ENCODE peak calls at places on chromosomes 11 and 22, in six cellular contexts. K is adrenal gland, T is right lobe of liver, S is heart left ventricle, Z is HCT116, D is colonic mucosa. P is an unnamed sample.

GRCh38 chr11:123299721-123300120 is 104.7 kb upstream of the CLMP start:
- DNase-seq in Z (no peak), T (no peak), S (no peak), K (no peak), D (no peak), P (no peak)

GRCh38 chr22:32050678-32051515 is 7.8 kb downstream of the SLC5A1 start:
- DNase-seq in K (peak; percentile 85), D (no peak), Z (peak; percentile 95), S (no peak), T (no peak), P (peak; percentile 58)

GRCh38 chr11:12552677-12553076 is 121.5 kb upstream of the TEAD1 start:
- DNase-seq in D (no peak), T (no peak), S (peak; percentile 40), Z (no peak), K (no peak), P (no peak)

GRCh38 chr11:14358729-14359439 is at the start of gene RRAS2:
- DNase-seq in S (peak; percentile 78), D (peak; percentile 82), K (peak; percentile 74), Z (peak; percentile 33), T (peak; percentile 83), P (no peak)

GRCh38 chr22:42931421-42932196 is 74.5 kb upstream of the ARFGAP3 start:
- DNase-seq in D (no peak), K (no peak), S (no peak), T (no peak), Z (no peak), P (peak; percentile 76)

GRCh38 chr11:122042981-122043380 is 73.0 kb downstream of the BLID start:
- DNase-seq in T (no peak), K (no peak), S (no peak), Z (no peak), D (no peak), P (no peak)

GRCh38 chr11:104214517-104214916 is 50.6 kb upstream of the PDGFD start:
- DNase-seq in S (no peak), T (no peak), K (no peak), D (no peak), Z (no peak), P (no peak)

GRCh38 chr11:19276859-19277808 is 36.4 kb upstream of the E2F8 start:
- DNase-seq in K (no peak), D (peak; percentile 52), Z (no peak), S (no peak), T (peak; percentile 55), P (no peak)

GRCh38 chr11:85884581-85885021 is 29.4 kb downstream of the CCDC83 start:
- DNase-seq in D (no peak), S (no peak), K (no peak), Z (no peak), T (no peak), P (no peak)

GRCh38 chr11:561148-562003 is 606 bp downstream of the RASSF7 start:
- DNase-seq in D (peak; percentile 92), K (no peak), Z (no peak), S (peak; percentile 22), T (peak; percentile 90), P (no peak)

GRCh38 chr11:102940714-102941588 is 14.6 kb downstream of the MMP13 start:
- DNase-seq in D (peak; percentile 63), Z (peak; percentile 70), T (peak; percentile 49), K (peak; percentile 55), S (peak; percentile 21), P (no peak)

GRCh38 chr11:93846411-93846810 is 4.0 kb downstream of the VSTM5 start:
- DNase-seq in S (no peak), D (no peak), Z (no peak), K (no peak), T (no peak), P (no peak)

GRCh38 chr11:26088391-26088790 is 243.5 kb upstream of the ANO3 start:
- DNase-seq in K (no peak), Z (no peak), T (no peak), S (no peak), D (no peak), P (no peak)

GRCh38 chr11:9330387-9331384 is 16.3 kb upstream of the TMEM41B start:
- DNase-seq in S (no peak), D (no peak), K (no peak), T (no peak), Z (no peak), P (no peak)

GRCh38 chr11:47587733-47588326 is 1.4 kb downstream of the FAM180B start:
- DNase-seq in K (peak; percentile 52), Z (no peak), D (peak; percentile 36), S (peak; percentile 52), T (no peak), P (peak; percentile 85)

GRCh38 chr22:17672417-17672991 is 33.9 kb downstream of the BCL2L13 start:
- DNase-seq in T (no peak), K (no peak), D (no peak), S (no peak), Z (no peak), P (no peak)

GRCh38 chr11:46117842-46118241 is 3.4 kb downstream of the PHF21A start:
- DNase-seq in S (no peak), Z (no peak), D (no peak), K (no peak), T (no peak), P (no peak)
- TF ChIP-seq CTCF in S (no peak), Z (peak; percentile 24), D (no peak), K (peak; percentile 23), T (no peak), P (peak; percentile 65)

GRCh38 chr11:70948416-70948815 is 304.0 kb downstream of the SHANK2 start:
- DNase-seq in T (no peak), S (no peak), Z (no peak), K (no peak), D (no peak), P (no peak)

GRCh38 chr11:70942593-70942992 is 309.8 kb downstream of the SHANK2 start:
- DNase-seq in T (no peak), S (no peak), Z (peak; percentile 44), K (no peak), D (no peak), P (no peak)

GRCh38 chr11:70948855-70949551 is 303.4 kb downstream of the SHANK2 start:
- DNase-seq in D (no peak), S (no peak), T (peak; percentile 90), Z (no peak), K (no peak), P (no peak)

GRCh38 chr11:70944141-70944540 is 308.2 kb downstream of the SHANK2 start:
- DNase-seq in Z (no peak), T (no peak), D (no peak), K (no peak), S (no peak), P (no peak)

DNA sequence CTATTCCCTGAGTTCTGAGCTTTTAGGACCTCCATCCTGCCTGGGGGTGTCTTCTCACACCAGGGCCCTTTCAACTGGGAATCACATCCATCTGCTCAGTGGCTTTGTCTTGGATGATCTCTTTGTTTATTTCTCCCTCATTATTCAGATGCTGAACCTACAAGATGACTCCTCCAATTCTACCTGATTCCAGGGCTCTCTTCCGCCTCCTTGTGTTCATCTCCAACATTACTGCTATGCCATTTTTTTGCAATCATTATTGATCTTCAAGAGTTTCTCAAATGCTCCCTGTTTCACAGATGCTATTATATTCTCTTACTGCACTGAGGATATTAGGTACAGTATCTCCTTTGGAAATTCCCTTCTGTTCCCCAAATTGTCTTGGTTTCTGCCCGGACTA is 307.7 kb downstream of the SHANK2 start:
- DNase-seq in D (no peak), S (no peak), Z (no peak), T (no peak), K (no peak), P (no peak)
- TF ChIP-seq CTCF in D (no peak), S (no peak), Z (peak; percentile 21), T (peak; percentile 5), K (no peak), P (no peak)

DNA sequence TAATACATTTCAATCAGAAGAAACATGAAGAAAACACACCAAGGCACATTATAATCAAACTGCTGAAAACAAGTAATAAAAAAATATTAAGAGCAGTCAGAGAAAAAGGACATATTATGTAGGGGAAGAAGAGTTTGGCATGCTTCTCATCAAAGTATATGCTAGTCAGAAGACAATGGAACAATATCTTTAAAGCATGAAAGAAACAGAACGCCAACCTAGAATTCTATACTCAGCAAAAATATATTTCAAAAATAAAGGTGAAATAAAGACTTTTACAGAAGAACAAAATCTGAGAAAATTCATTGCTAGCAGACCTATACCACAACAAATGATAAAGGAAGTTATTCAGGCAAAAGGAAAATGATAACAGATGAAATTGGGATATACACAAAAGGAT is 34.6 kb upstream of the ANO1 start:
- DNase-seq in T (no peak), S (no peak), D (no peak), K (no peak), Z (no peak), P (no peak)
- TF ChIP-seq CTCF in T (no peak), S (no peak), D (no peak), K (no peak), Z (no peak), P (no peak)

GRCh38 chr11:130525307-130525706 is 76.9 kb downstream of the ADAMTS15 start:
- DNase-seq in T (no peak), K (no peak), Z (no peak), S (no peak), D (no peak), P (no peak)
- TF ChIP-seq CTCF in T (no peak), K (no peak), Z (no peak), S (no peak), D (no peak), P (no peak)

GRCh38 chr11:57663975-57664374 is 3.9 kb upstream of the ZDHHC5 start:
- DNase-seq in T (no peak), S (no peak), K (no peak), D (no peak), Z (no peak), P (no peak)

GRCh38 chr11:57662893-57663292 is 5.0 kb upstream of the ZDHHC5 start:
- DNase-seq in K (no peak), T (no peak), Z (no peak), S (no peak), D (no peak), P (no peak)

GRCh38 chr11:57667715-57668466 is at the start of gene ZDHHC5:
- DNase-seq in D (peak; percentile 99), Z (peak; percentile 99), K (peak; percentile 99), S (peak; percentile 100), T (peak; percentile 99), P (peak; percentile 99)

GRCh38 chr11:57668467-57668890 is 565 bp downstream of the ZDHHC5 start:
- DNase-seq in Z (no peak), D (no peak), K (peak; percentile 45), T (no peak), S (no peak), P (no peak)

GRCh38 chr11:57667065-57667714 is 724 bp upstream of the ZDHHC5 start:
- DNase-seq in D (peak; percentile 95), S (peak; percentile 97), K (peak; percentile 99), Z (peak; percentile 98), T (peak; percentile 98), P (peak; percentile 97)
- TF ChIP-seq CTCF in D (no peak), S (no peak), K (no peak), Z (no peak), T (no peak), P (no peak)